ENCODE peak calls at places on chromosomes 6 and 20, in seven cellular contexts. One of them, this sample, is unnamed.

GRCh38 chr20:39358052-39358451 is 395.9 kb downstream of the DHX35 start:
- DNase-seq in DND-41: peak; percentile 42
- DNase-seq in AG04450: no peak
- DNase-seq in stomach: no peak
- DNase-seq in endothelial cell of umbilical vein: no peak
- DNase-seq in immature natural killer cell: no peak
- DNase-seq in left lung: no peak
- DNase-seq in this sample: peak; percentile 10

GRCh38 chr20:45796336-45797070 is 4.7 kb downstream of the DNTTIP1 start:
- DNase-seq in left lung: no peak
- DNase-seq in immature natural killer cell: no peak
- DNase-seq in DND-41: no peak
- DNase-seq in stomach: no peak
- DNase-seq in endothelial cell of umbilical vein: no peak
- DNase-seq in AG04450: no peak
- DNase-seq in this sample: no peak

GRCh38 chr6:112300888-112301287 is 46.2 kb upstream of the RFPL4B start:
- DNase-seq in left lung: no peak
- DNase-seq in DND-41: no peak
- DNase-seq in endothelial cell of umbilical vein: no peak
- DNase-seq in immature natural killer cell: no peak
- DNase-seq in stomach: no peak
- DNase-seq in AG04450: no peak
- DNase-seq in this sample: no peak

GRCh38 chr6:7262037-7262461 is 51.0 kb downstream of the SSR1 start:
- DNase-seq in stomach: no peak
- DNase-seq in AG04450: no peak
- DNase-seq in immature natural killer cell: no peak
- DNase-seq in left lung: peak; percentile 49
- DNase-seq in endothelial cell of umbilical vein: no peak
- DNase-seq in DND-41: no peak
- DNase-seq in this sample: peak; percentile 48

GRCh38 chr6:3380344-3381232 is 76.3 kb downstream of the SLC22A23 start:
- DNase-seq in AG04450: no peak
- DNase-seq in stomach: peak; percentile 88
- DNase-seq in left lung: peak; percentile 63
- DNase-seq in DND-41: no peak
- DNase-seq in immature natural killer cell: no peak
- DNase-seq in endothelial cell of umbilical vein: no peak
- DNase-seq in this sample: peak; percentile 86

GRCh38 chr20:45833883-45834796 is 541 bp downstream of the SNX21 start:
- DNase-seq in DND-41: no peak
- DNase-seq in AG04450: no peak
- DNase-seq in endothelial cell of umbilical vein: peak; percentile 83
- DNase-seq in left lung: peak; percentile 74
- DNase-seq in stomach: peak; percentile 69
- DNase-seq in immature natural killer cell: peak; percentile 42
- DNase-seq in this sample: peak; percentile 62

GRCh38 chr6:71879016-71879415 is 7.3 kb upstream of the RIMS1 start:
- DNase-seq in stomach: no peak
- DNase-seq in AG04450: no peak
- DNase-seq in endothelial cell of umbilical vein: no peak
- DNase-seq in left lung: no peak
- DNase-seq in immature natural killer cell: no peak
- DNase-seq in DND-41: no peak
- DNase-seq in this sample: no peak

GRCh38 chr20:62979310-62979709 is 26.8 kb downstream of the SLC17A9 start:
- DNase-seq in endothelial cell of umbilical vein: no peak
- DNase-seq in DND-41: no peak
- DNase-seq in left lung: no peak
- DNase-seq in stomach: no peak
- DNase-seq in AG04450: no peak
- DNase-seq in immature natural killer cell: no peak
- DNase-seq in this sample: no peak

GRCh38 chr6:19052219-19052618 is 665.1 kb downstream of the RNF144B start:
- DNase-seq in AG04450: no peak
- DNase-seq in stomach: no peak
- DNase-seq in immature natural killer cell: no peak
- DNase-seq in left lung: no peak
- DNase-seq in endothelial cell of umbilical vein: no peak
- DNase-seq in DND-41: no peak
- DNase-seq in this sample: no peak

GRCh38 chr20:46682063-46682821 is 7.0 kb downstream of the TP53RK start:
- DNase-seq in immature natural killer cell: no peak
- DNase-seq in stomach: no peak
- DNase-seq in AG04450: no peak
- DNase-seq in DND-41: no peak
- DNase-seq in endothelial cell of umbilical vein: no peak
- DNase-seq in left lung: no peak
- DNase-seq in this sample: no peak

GRCh38 chr6:129501401-129502051 is 208.5 kb downstream of the ARHGAP18 start:
- DNase-seq in immature natural killer cell: no peak
- DNase-seq in endothelial cell of umbilical vein: peak; percentile 61
- DNase-seq in AG04450: peak; percentile 89
- DNase-seq in left lung: peak; percentile 78
- DNase-seq in DND-41: peak; percentile 13
- DNase-seq in stomach: peak; percentile 33
- DNase-seq in this sample: peak; percentile 49